ENCODE peak calls at places on chromosomes 16 and 17, in six cellular contexts. Z is SK-N-SH, P is MM.1S, B is GM23248, D is HCT116, F is PC-3. A is an unnamed sample.

GRCh38 chr17:57268176-57268575 is 11.9 kb downstream of the MSI2 start:
- DNase-seq in D (no peak), P (no peak), F (no peak), Z (no peak), B (no peak), A (no peak)

GRCh38 chr17:50560931-50561750 is 626 bp downstream of the CACNA1G start:
- DNase-seq in P (no peak), Z (peak; percentile 66), D (no peak), B (peak; percentile 50), F (no peak), A (no peak)

GRCh38 chr17:28975031-28975430 is 23.7 kb upstream of the PHF12 start:
- DNase-seq in Z (no peak), P (no peak), B (no peak), D (no peak), F (no peak), A (no peak)

GRCh38 chr17:16987830-16988601 is 16.1 kb upstream of the TNFRSF13B start:
- DNase-seq in D (no peak), F (peak; percentile 77), B (peak; percentile 93), Z (no peak), P (peak; percentile 99), A (peak; percentile 94)

GRCh38 chr17:20787281-20787680 is 207.8 kb downstream of the CDRT15L2 start:
- DNase-seq in Z (no peak), F (no peak), B (no peak), D (no peak), P (no peak), A (no peak)

GRCh38 chr16:72924487-72924886 is 123.4 kb downstream of the ZFHX3 start:
- DNase-seq in Z (no peak), B (no peak), P (no peak), F (no peak), D (no peak), A (no peak)

GRCh38 chr17:63928172-63928666 is 3.9 kb downstream of the CD79B start:
- DNase-seq in D (no peak), Z (peak; percentile 9), P (no peak), F (no peak), B (no peak), A (peak; percentile 79)

GRCh38 chr16:54473201-54473993 is 186.8 kb upstream of the IRX3 start:
- DNase-seq in F (no peak), P (no peak), Z (no peak), B (peak; percentile 23), D (no peak), A (no peak)

GRCh38 chr17:63529711-63530556 is 6.8 kb downstream of the KCNH6 start:
- DNase-seq in P (no peak), Z (peak; percentile 74), B (no peak), D (no peak), F (no peak), A (peak; percentile 48)

GRCh38 chr16:19688396-19689024 is 29.5 kb downstream of the KNOP1 start:
- DNase-seq in F (no peak), D (no peak), Z (no peak), B (no peak), P (no peak), A (no peak)

GRCh38 chr16:5490499-5490898 is 392.9 kb upstream of the EEF2KMT start:
- DNase-seq in F (peak; percentile 3), Z (peak; percentile 70), D (peak; percentile 15), P (peak; percentile 35), B (peak; percentile 6), A (peak; percentile 85)

GRCh38 chr17:82245144-82246039 is 16.6 kb downstream of the SLC16A3 start:
- DNase-seq in B (no peak), F (no peak), P (no peak), D (no peak), Z (no peak), A (no peak)

GRCh38 chr17:50507871-50508572 is at the start of gene MYCBPAP:
- DNase-seq in P (peak; percentile 44), Z (peak; percentile 98), B (peak; percentile 91), F (peak; percentile 61), D (no peak), A (peak; percentile 94)

GRCh38 chr16:52584354-52584840 is 37.5 kb upstream of the TOX3 start:
- DNase-seq in P (no peak), Z (no peak), B (no peak), D (no peak), F (no peak), A (no peak)

GRCh38 chr16:69064164-69064563 is 41.3 kb upstream of the HAS3 start:
- DNase-seq in D (peak; percentile 73), B (peak; percentile 72), P (no peak), F (peak; percentile 86), Z (no peak), A (no peak)

GRCh38 chr16:73147958-73148357 is 100.0 kb upstream of the ZFHX3 start:
- DNase-seq in B (no peak), F (no peak), Z (no peak), D (no peak), P (no peak), A (no peak)

GRCh38 chr17:27873746-27874145 is 19.4 kb downstream of the LYRM9 start:
- DNase-seq in P (no peak), Z (no peak), B (no peak), F (peak; percentile 59), D (no peak), A (no peak)

GRCh38 chr16:3652373-3653037 is 2.0 kb upstream of the DNASE1 start:
- DNase-seq in Z (peak; percentile 22), P (no peak), F (no peak), D (no peak), B (no peak), A (no peak)

GRCh38 chr16:68370921-68371651 is 60.3 kb downstream of the PRMT7 start:
- DNase-seq in F (no peak), B (no peak), P (no peak), D (no peak), Z (no peak), A (no peak)

GRCh38 chr16:68644715-68645493 is at the start of gene CDH3:
- DNase-seq in B (peak; percentile 64), Z (peak; percentile 64), D (peak; percentile 67), P (no peak), F (peak; percentile 71), A (peak; percentile 48)

GRCh38 chr16:1676661-1677060 is 1.4 kb upstream of the JPT2 start:
- DNase-seq in D (no peak), Z (no peak), B (no peak), F (no peak), P (no peak), A (no peak)

DNA sequence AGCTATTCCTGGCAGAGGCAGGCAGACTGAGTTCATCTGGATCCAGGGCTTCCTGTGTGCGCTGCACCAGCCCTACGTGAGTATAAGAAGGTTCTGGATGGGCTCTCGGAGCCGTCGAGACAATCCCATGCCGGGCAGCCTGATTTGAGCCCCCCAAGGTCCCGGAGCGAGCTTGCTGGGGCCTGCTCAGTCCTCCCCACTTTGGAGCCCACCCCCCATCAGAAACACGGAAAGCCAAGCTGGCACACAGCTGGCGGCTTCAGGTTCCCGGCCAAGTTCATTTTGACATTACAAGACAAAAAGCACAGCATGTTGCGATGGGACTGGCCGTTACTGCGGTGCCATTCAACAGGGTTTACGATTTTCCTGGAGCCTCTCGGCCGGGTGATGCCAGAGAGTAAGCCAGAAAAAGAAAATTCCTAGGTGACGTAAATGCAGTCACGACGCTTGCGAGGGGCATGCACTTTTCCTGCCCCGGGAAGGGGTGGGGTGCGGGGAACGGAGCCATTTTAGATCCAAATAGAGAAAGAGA is 167.2 kb upstream of the FOXF1 start:
- DNase-seq in D (no peak), P (no peak), Z (peak; percentile 45), F (no peak), B (peak; percentile 85), A (no peak)
- H3K4me2 ChIP-seq in D (no peak overlapping the region), P (no peak overlapping the region), Z (peak overlapping the region; percentile 66), F (no peak overlapping the region), B (peak overlapping the region; percentile 80), A (no peak overlapping the region)

DNA sequence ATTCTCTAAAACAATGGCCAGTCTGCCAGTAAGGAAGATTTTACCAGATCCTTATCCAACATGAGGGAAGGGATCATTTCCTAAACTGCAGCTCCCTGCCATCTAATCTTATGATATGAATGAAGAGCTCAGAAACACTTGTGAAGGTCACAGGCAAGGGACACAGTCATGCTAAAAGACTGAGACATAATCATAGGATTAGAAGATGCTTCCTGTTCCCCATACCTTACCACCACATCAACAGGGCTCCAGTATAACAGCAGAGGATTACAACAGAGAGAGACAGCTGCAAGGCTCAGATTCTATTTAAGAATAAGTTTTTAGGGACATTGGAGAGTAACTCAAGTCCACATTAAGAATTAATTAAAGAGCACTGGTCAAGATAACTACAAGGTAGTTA is 93.3 kb downstream of the BRIP1 start:
- DNase-seq in P (no peak), D (no peak), F (no peak), B (peak; percentile 6), Z (no peak), A (no peak)
- H3K9me2 ChIP-seq in P (no peaks in the 10 kb centered on the region), D (no peaks in the 10 kb centered on the region), F (no peaks in the 10 kb centered on the region), B (no peaks in the 10 kb centered on the region), Z (no peaks in the 10 kb centered on the region), A (no peaks in the 10 kb centered on the region)

DNA sequence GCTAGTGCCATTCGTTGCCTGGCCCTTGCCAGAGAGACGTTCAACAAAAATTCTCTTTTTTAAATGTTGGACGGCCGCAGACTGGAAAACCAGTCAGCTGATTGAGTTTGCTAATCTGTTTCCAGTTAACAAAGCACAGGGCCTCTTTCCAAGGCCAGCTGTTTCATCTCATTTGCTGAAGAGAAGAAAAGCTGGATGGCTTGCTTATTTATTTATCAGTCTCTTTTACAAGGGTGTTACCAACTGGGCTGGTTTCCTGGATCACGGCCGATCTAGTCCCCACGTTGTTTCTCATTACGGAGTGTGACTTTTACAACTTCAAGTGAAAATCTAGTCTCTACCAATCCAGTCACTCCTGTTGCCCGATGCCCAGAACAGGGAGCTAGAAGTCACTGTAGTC is 418.6 kb upstream of the DYNLRB2 start:
- DNase-seq in D (no peak), Z (peak; percentile 40), B (peak; percentile 42), F (no peak), P (no peak), A (no peak)
- H3K9ac ChIP-seq in D (no peak overlapping the region), Z (no peak overlapping the region), B (no peak overlapping the region), F (no peak overlapping the region), P (no peak overlapping the region), A (no peak overlapping the region)

DNA sequence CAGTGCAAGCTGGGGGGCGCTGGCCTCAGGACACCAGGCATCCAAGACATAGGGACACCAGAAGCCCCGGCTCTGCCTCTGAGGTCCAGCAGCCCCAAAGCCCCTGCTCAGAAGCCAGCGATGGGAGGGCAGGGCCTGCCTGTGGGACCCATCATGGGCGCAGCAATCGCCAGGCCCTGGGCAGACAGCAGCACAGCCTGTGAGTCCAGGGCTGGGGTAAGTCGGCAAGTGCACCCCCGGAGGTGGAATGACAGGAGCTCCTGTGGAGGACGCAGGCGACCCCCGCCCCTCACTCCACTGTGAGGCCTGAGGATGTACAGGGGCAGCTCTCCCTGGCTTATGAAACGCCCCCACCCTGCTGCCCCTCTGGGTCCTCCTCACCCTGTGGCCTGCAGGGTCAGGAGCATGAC is 23.3 kb upstream of the ENPP7 start:
- DNase-seq in Z (peak; percentile 48), D (no peak), F (no peak), P (no peak), B (no peak), A (no peak)
- H3K4me2 ChIP-seq in Z (no peak overlapping the region), D (no peak overlapping the region), F (no peak overlapping the region), P (no peak overlapping the region), B (no peak overlapping the region), A (no peak overlapping the region)

DNA sequence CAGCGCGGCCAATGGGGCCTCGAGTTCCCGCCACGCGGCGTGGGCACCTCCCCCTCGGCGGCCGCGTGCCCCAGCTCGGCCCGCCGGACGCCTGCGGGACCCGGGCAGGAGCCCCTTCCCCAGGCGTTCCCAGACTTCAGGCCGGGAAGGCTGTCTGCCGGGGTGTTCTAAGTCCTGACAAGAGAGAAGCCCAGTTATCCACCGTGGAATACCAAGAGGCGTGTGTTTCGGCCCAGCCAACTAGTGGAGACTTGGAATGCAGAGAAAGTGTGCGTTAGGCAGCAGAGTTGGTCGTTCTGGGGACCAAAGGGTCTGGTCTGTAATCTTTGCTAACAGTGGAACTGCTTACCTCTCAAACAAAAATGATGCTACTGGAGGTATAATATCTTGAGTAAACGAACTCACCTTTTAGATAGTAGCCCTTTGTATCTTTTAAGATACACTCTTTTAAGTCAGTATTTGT is 251 bp upstream of the HSF5 start:
- DNase-seq in F (no peak), P (no peak), Z (no peak), D (no peak), B (no peak), A (no peak)
- H3K9me2 ChIP-seq in F (no peaks in the 10 kb centered on the region), P (no peaks in the 10 kb centered on the region), Z (no peaks in the 10 kb centered on the region), D (no peaks in the 10 kb centered on the region), B (no peaks in the 10 kb centered on the region), A (no peaks in the 10 kb centered on the region)